ENCODE peak calls at places on chromosome 11, in five cellular contexts. R, U, T, X and D are unnamed samples.

GRCh38 chr11:103480421-103480820 is 371.2 kb downstream of the DYNC2H1 start:
- DNase-seq in R (no peak), U (no peak), T (no peak), X (peak; percentile 14), D (no peak)

GRCh38 chr11:128581908-128582307 is 5.5 kb downstream of the ETS1 start:
- DNase-seq in R (no peak), U (no peak), T (no peak), X (no peak), D (no peak)

GRCh38 chr11:125433454-125434121 is 62.5 kb downstream of the FEZ1 start:
- DNase-seq in R (peak; percentile 48), U (peak; percentile 32), T (peak; percentile 87), X (peak; percentile 63), D (peak; percentile 76)

GRCh38 chr11:11450744-11451362 is 97.8 kb upstream of the CSNK2A3 start:
- DNase-seq in R (no peak), U (peak; percentile 22), T (no peak), X (peak; percentile 42), D (no peak)

GRCh38 chr11:44324787-44325525 is 15.0 kb upstream of the ALX4 start:
- DNase-seq in R (no peak), U (no peak), T (no peak), X (no peak), D (no peak)

GRCh38 chr11:72127923-72128322 is 7.6 kb upstream of the FOLR3 start:
- DNase-seq in R (no peak), U (no peak), T (no peak), X (no peak), D (no peak)

GRCh38 chr11:75435571-75435925 is 2.5 kb upstream of the KLHL35 start:
- DNase-seq in R (no peak), U (no peak), T (no peak), X (no peak), D (no peak)

GRCh38 chr11:69209936-69210659 is 54.4 kb downstream of the SMIM38 start:
- DNase-seq in R (no peak), U (peak; percentile 7), T (no peak), X (peak; percentile 32), D (no peak)

GRCh38 chr11:81092517-81092916 is 1641.1 kb downstream of the FAM181B start:
- DNase-seq in R (no peak), U (no peak), T (no peak), X (no peak), D (no peak)

GRCh38 chr11:11441516-11441915 is 88.5 kb upstream of the CSNK2A3 start:
- DNase-seq in R (no peak), U (no peak), T (no peak), X (no peak), D (no peak)

GRCh38 chr11:65180877-65181568 is 705 bp upstream of the CAPN1 start:
- DNase-seq in R (peak; percentile 78), U (peak; percentile 54), T (peak; percentile 84), X (peak; percentile 81), D (peak; percentile 90)

GRCh38 chr11:69475141-69475865 is 6.2 kb upstream of the LINC01488 start:
- DNase-seq in R (no peak), U (no peak), T (no peak), X (no peak), D (no peak)

GRCh38 chr11:59857444-59858434 is 8.5 kb downstream of the TCN1 start:
- DNase-seq in R (no peak), U (peak; percentile 57), T (no peak), X (peak; percentile 9), D (no peak)

GRCh38 chr11:72263363-72263762 is 19.4 kb upstream of the PHOX2A start:
- DNase-seq in R (no peak), U (no peak), T (no peak), X (no peak), D (no peak)

GRCh38 chr11:61124574-61125309 is 22.5 kb downstream of the CD5 start:
- DNase-seq in R (no peak), U (no peak), T (no peak), X (no peak), D (no peak)

GRCh38 chr11:60978546-60979380 is 7.3 kb downstream of the CD6 start:
- DNase-seq in R (no peak), U (no peak), T (no peak), X (no peak), D (no peak)

GRCh38 chr11:45209904-45210699 is 63.7 kb downstream of the PRDM11 start:
- DNase-seq in R (peak; percentile 41), U (no peak), T (peak; percentile 72), X (peak; percentile 79), D (no peak)

GRCh38 chr11:70671611-70672010 is 273.3 kb downstream of the CTTN start:
- DNase-seq in R (no peak), U (no peak), T (no peak), X (no peak), D (no peak)

GRCh38 chr11:26936109-26936508 is 57.8 kb upstream of the FIBIN start:
- DNase-seq in R (peak; percentile 59), U (no peak), T (no peak), X (no peak), D (no peak)

GRCh38 chr11:85682330-85683305 is 3.4 kb downstream of the CCDC89 start:
- DNase-seq in R (no peak), U (peak; percentile 1), T (no peak), X (no peak), D (no peak)

GRCh38 chr11:37942081-37942480 is 1344.0 kb upstream of the RAG2 start:
- DNase-seq in R (no peak), U (no peak), T (no peak), X (peak; percentile 6), D (no peak)

GRCh38 chr11:122155765-122156527 is 39.9 kb upstream of the BLID start:
- DNase-seq in R (no peak), U (no peak), T (no peak), X (no peak), D (no peak)

GRCh38 chr11:46684364-46684763 is 16.1 kb downstream of the ARHGAP1 start:
- DNase-seq in R (no peak), U (no peak), T (no peak), X (peak; percentile 43), D (no peak)

GRCh38 chr11:128552783-128553661 is 34.3 kb downstream of the ETS1 start:
- DNase-seq in R (no peak), U (no peak), T (no peak), X (peak; percentile 91), D (no peak)

GRCh38 chr11:38990841-38991240 is 2392.8 kb upstream of the RAG2 start:
- DNase-seq in R (no peak), U (no peak), T (no peak), X (no peak), D (no peak)

GRCh38 chr11:303359-303758 is 4.0 kb upstream of the IFITM5 start:
- DNase-seq in R (no peak), U (no peak), T (no peak), X (no peak), D (no peak)

DNA sequence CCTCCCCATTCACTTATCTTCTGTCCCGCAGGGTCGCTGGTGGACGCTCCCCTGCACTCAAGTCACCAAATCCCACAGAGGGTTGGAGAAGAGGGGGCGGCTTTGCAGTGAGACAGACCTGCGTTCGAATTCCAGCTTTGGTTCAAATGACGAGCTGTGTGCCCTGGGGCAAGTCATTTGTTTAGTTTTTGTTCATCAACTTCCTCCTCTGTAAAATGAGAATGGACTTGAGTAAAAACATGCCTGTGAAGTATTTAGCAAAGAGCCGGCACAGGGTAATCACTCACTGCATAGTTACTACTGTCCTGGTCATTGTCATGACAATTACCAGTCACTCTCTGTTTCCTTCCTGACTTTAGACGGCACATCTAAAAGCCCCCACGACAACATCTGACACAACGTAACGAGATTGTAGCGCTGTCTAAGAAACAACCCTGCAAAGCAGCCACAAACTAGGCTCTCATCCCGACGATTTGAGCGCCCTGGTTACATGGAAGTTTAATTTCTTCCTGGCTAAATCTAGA is 231.5 kb upstream of the B3GAT1 start:
- DNase-seq in R (no peak), U (no peak), T (no peak), X (no peak), D (no peak)
- H2BK12ac ChIP-seq in R (no peak overlapping the region), U (no peak overlapping the region), T (no peak overlapping the region), X (no peak overlapping the region), D (no peak overlapping the region)

GRCh38 chr11:35555238-35555887 is 29.9 kb upstream of the PAMR1 start:
- DNase-seq in R (no peak), U (no peak), T (no peak), X (peak; percentile 57), D (no peak)

GRCh38 chr11:35558468-35558867 is 33.1 kb upstream of the PAMR1 start:
- DNase-seq in R (no peak), U (peak; percentile 30), T (no peak), X (peak; percentile 93), D (no peak)

GRCh38 chr11:35553021-35553420 is 27.6 kb upstream of the PAMR1 start:
- DNase-seq in R (no peak), U (no peak), T (no peak), X (peak; percentile 64), D (no peak)

GRCh38 chr11:35553831-35554230 is 28.4 kb upstream of the PAMR1 start:
- DNase-seq in R (no peak), U (no peak), T (no peak), X (peak; percentile 94), D (no peak)

DNA sequence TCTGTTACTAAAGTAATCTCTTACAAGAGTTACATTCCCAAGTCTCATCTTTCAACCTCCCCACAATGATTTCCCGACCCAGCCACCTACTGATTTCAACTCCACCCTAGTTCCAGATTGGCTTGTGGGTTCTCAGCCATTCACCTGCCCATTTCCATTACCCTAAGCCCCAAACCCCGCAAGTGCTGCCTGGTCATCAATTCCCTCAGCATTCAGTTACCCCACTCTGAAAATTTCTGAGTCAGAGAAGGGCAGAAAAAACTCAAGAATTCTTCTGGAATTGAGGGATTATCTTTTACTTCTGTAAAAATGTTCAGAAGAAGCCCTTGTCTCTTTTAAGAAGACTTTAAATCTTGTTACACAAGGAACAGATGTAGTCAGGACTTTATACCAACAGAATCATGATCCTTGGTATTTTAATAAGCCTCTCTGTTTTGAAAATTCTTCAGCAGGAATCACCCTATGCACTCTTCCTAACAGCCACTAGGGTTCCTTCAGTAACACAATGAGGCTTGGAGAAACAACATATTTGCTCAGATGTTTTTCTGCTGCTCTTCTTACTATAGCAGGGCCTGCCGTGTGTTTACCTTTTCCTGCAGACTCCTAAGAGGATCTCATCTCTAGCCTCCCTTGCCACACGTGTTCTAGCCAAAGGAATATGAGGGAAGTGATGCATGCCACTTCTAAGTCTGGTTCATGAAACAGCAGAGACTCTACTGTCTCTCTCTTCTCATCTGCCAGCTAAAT is 29.2 kb upstream of the PAMR1 start:
- DNase-seq in R (no peak), U (no peak), T (no peak), X (peak; percentile 67), D (no peak)
- H3K14ac ChIP-seq in R (no peak overlapping the region), U (no peak overlapping the region), T (no peak overlapping the region), X (no peak overlapping the region), D (no peak overlapping the region)

GRCh38 chr11:7034019-7034418 is 13.7 kb downstream of the NLRP14 start:
- DNase-seq in R (no peak), U (no peak), T (no peak), X (no peak), D (no peak)

GRCh38 chr11:7030836-7031235 is 10.6 kb downstream of the NLRP14 start:
- DNase-seq in R (no peak), U (no peak), T (no peak), X (no peak), D (no peak)

GRCh38 chr11:7028141-7028540 is 7.9 kb downstream of the NLRP14 start:
- DNase-seq in R (no peak), U (no peak), T (no peak), X (no peak), D (no peak)

GRCh38 chr11:7032692-7033091 is 12.4 kb downstream of the NLRP14 start:
- DNase-seq in R (no peak), U (no peak), T (no peak), X (no peak), D (no peak)

GRCh38 chr11:7031346-7031957 is 11.2 kb downstream of the NLRP14 start:
- DNase-seq in R (no peak), U (no peak), T (no peak), X (no peak), D (no peak)
- H2BK12ac ChIP-seq in R (no peak overlapping the region), U (no peak overlapping the region), T (no peak overlapping the region), X (no peak overlapping the region), D (no peak overlapping the region)

GRCh38 chr11:112322173-112322813 is 61.6 kb upstream of the PLET1 start:
- DNase-seq in R (no peak), U (no peak), T (no peak), X (no peak), D (no peak)
- H3K14ac ChIP-seq in R (no peak overlapping the region), U (no peak overlapping the region), T (no peak overlapping the region), X (no peak overlapping the region), D (no peak overlapping the region)